ENCODE peak calls at places on chromosomes 12 and 14, in five cellular contexts. One of them, this sample, is unnamed.
A peak's percentile ranks its signal among the peaks of the same experiment; 100 is the strongest.

GRCh38 chr12:1732914-1733313 is 42.0 kb downstream of the ADIPOR2 start:
- DNase-seq in NCI-H510A: no peak
- DNase-seq in activated CD4-positive, alpha-beta T cell treated with anti-CD3 and anti-CD28 coated beads, Interleukin-2, amount 10 ng/mL, durations not matched to agents 7 days and 5 days: no peak
- DNase-seq in NCI-H1436: no peak
- DNase-seq in stimulated activated CD4-positive, alpha-beta T cell treated with anti-CD3 and anti-CD28 coated beads, Interleukin-1b, Interleukin-23, amount 100 ng/mL, for 24 hours: no peak
- DNase-seq in this sample: no peak

GRCh38 chr14:70726651-70727375 is 82.5 kb downstream of the MAP3K9 start:
- DNase-seq in NCI-H510A: no peak
- DNase-seq in activated CD4-positive, alpha-beta T cell treated with anti-CD3 and anti-CD28 coated beads, Interleukin-2, amount 10 ng/mL, durations not matched to agents 7 days and 5 days: no peak
- DNase-seq in NCI-H1436: no peak
- DNase-seq in stimulated activated CD4-positive, alpha-beta T cell treated with anti-CD3 and anti-CD28 coated beads, Interleukin-1b, Interleukin-23, amount 100 ng/mL, for 24 hours: no peak
- DNase-seq in this sample: no peak

GRCh38 chr12:533718-534117 is 74.0 kb downstream of the B4GALNT3 start:
- DNase-seq in NCI-H510A: no peak
- DNase-seq in activated CD4-positive, alpha-beta T cell treated with anti-CD3 and anti-CD28 coated beads, Interleukin-2, amount 10 ng/mL, durations not matched to agents 7 days and 5 days: no peak
- DNase-seq in NCI-H1436: no peak
- DNase-seq in stimulated activated CD4-positive, alpha-beta T cell treated with anti-CD3 and anti-CD28 coated beads, Interleukin-1b, Interleukin-23, amount 100 ng/mL, for 24 hours: no peak
- DNase-seq in this sample: no peak

GRCh38 chr12:105623337-105623736 is 292.8 kb downstream of the C12orf75 start:
- DNase-seq in NCI-H510A: no peak
- DNase-seq in activated CD4-positive, alpha-beta T cell treated with anti-CD3 and anti-CD28 coated beads, Interleukin-2, amount 10 ng/mL, durations not matched to agents 7 days and 5 days: no peak
- DNase-seq in NCI-H1436: no peak
- DNase-seq in stimulated activated CD4-positive, alpha-beta T cell treated with anti-CD3 and anti-CD28 coated beads, Interleukin-1b, Interleukin-23, amount 100 ng/mL, for 24 hours: no peak
- DNase-seq in this sample: no peak

GRCh38 chr12:52870361-52871290 is 21.8 kb upstream of the KRT78 start:
- DNase-seq in NCI-H510A: no peak
- DNase-seq in activated CD4-positive, alpha-beta T cell treated with anti-CD3 and anti-CD28 coated beads, Interleukin-2, amount 10 ng/mL, durations not matched to agents 7 days and 5 days: peak; percentile 81
- DNase-seq in NCI-H1436: peak; percentile 57
- DNase-seq in stimulated activated CD4-positive, alpha-beta T cell treated with anti-CD3 and anti-CD28 coated beads, Interleukin-1b, Interleukin-23, amount 100 ng/mL, for 24 hours: peak; percentile 51
- DNase-seq in this sample: peak; percentile 90

GRCh38 chr14:106837870-106838269 is 1311.5 kb downstream of the TMEM121 start:
- DNase-seq in NCI-H510A: peak; percentile 36
- DNase-seq in activated CD4-positive, alpha-beta T cell treated with anti-CD3 and anti-CD28 coated beads, Interleukin-2, amount 10 ng/mL, durations not matched to agents 7 days and 5 days: no peak
- DNase-seq in NCI-H1436: no peak
- DNase-seq in stimulated activated CD4-positive, alpha-beta T cell treated with anti-CD3 and anti-CD28 coated beads, Interleukin-1b, Interleukin-23, amount 100 ng/mL, for 24 hours: no peak
- DNase-seq in this sample: no peak

GRCh38 chr12:113903381-113903863 is 62.7 kb downstream of the RBM19 start:
- DNase-seq in NCI-H510A: no peak
- DNase-seq in activated CD4-positive, alpha-beta T cell treated with anti-CD3 and anti-CD28 coated beads, Interleukin-2, amount 10 ng/mL, durations not matched to agents 7 days and 5 days: no peak
- DNase-seq in NCI-H1436: no peak
- DNase-seq in stimulated activated CD4-positive, alpha-beta T cell treated with anti-CD3 and anti-CD28 coated beads, Interleukin-1b, Interleukin-23, amount 100 ng/mL, for 24 hours: no peak
- DNase-seq in this sample: no peak

GRCh38 chr12:18496156-18496555 is 234.8 kb downstream of the PIK3C2G start:
- DNase-seq in NCI-H510A: no peak
- DNase-seq in activated CD4-positive, alpha-beta T cell treated with anti-CD3 and anti-CD28 coated beads, Interleukin-2, amount 10 ng/mL, durations not matched to agents 7 days and 5 days: no peak
- DNase-seq in NCI-H1436: no peak
- DNase-seq in stimulated activated CD4-positive, alpha-beta T cell treated with anti-CD3 and anti-CD28 coated beads, Interleukin-1b, Interleukin-23, amount 100 ng/mL, for 24 hours: no peak
- DNase-seq in this sample: no peak

GRCh38 chr12:120438495-120439198 is 734 bp downstream of the COX6A1 start:
- DNase-seq in NCI-H510A: no peak
- DNase-seq in activated CD4-positive, alpha-beta T cell treated with anti-CD3 and anti-CD28 coated beads, Interleukin-2, amount 10 ng/mL, durations not matched to agents 7 days and 5 days: no peak
- DNase-seq in NCI-H1436: no peak
- DNase-seq in stimulated activated CD4-positive, alpha-beta T cell treated with anti-CD3 and anti-CD28 coated beads, Interleukin-1b, Interleukin-23, amount 100 ng/mL, for 24 hours: no peak
- DNase-seq in this sample: no peak

GRCh38 chr12:56261503-56262230 is 3.5 kb upstream of the ANKRD52 start:
- DNase-seq in NCI-H510A: no peak
- DNase-seq in activated CD4-positive, alpha-beta T cell treated with anti-CD3 and anti-CD28 coated beads, Interleukin-2, amount 10 ng/mL, durations not matched to agents 7 days and 5 days: no peak
- DNase-seq in NCI-H1436: no peak
- DNase-seq in stimulated activated CD4-positive, alpha-beta T cell treated with anti-CD3 and anti-CD28 coated beads, Interleukin-1b, Interleukin-23, amount 100 ng/mL, for 24 hours: no peak
- DNase-seq in this sample: no peak

GRCh38 chr12:212799-213526 is 994 bp downstream of the SLC6A12 start:
- DNase-seq in NCI-H510A: no peak
- DNase-seq in activated CD4-positive, alpha-beta T cell treated with anti-CD3 and anti-CD28 coated beads, Interleukin-2, amount 10 ng/mL, durations not matched to agents 7 days and 5 days: no peak
- DNase-seq in NCI-H1436: no peak
- DNase-seq in stimulated activated CD4-positive, alpha-beta T cell treated with anti-CD3 and anti-CD28 coated beads, Interleukin-1b, Interleukin-23, amount 100 ng/mL, for 24 hours: no peak
- DNase-seq in this sample: no peak

GRCh38 chr12:50933459-50934124 is 18.8 kb upstream of the HIGD1C start:
- DNase-seq in NCI-H510A: no peak
- DNase-seq in activated CD4-positive, alpha-beta T cell treated with anti-CD3 and anti-CD28 coated beads, Interleukin-2, amount 10 ng/mL, durations not matched to agents 7 days and 5 days: no peak
- DNase-seq in NCI-H1436: no peak
- DNase-seq in stimulated activated CD4-positive, alpha-beta T cell treated with anti-CD3 and anti-CD28 coated beads, Interleukin-1b, Interleukin-23, amount 100 ng/mL, for 24 hours: no peak
- DNase-seq in this sample: no peak

GRCh38 chr12:68479832-68480291 is 130.8 kb upstream of the RAP1B start:
- DNase-seq in NCI-H510A: no peak
- DNase-seq in activated CD4-positive, alpha-beta T cell treated with anti-CD3 and anti-CD28 coated beads, Interleukin-2, amount 10 ng/mL, durations not matched to agents 7 days and 5 days: no peak
- DNase-seq in NCI-H1436: no peak
- DNase-seq in stimulated activated CD4-positive, alpha-beta T cell treated with anti-CD3 and anti-CD28 coated beads, Interleukin-1b, Interleukin-23, amount 100 ng/mL, for 24 hours: no peak
- DNase-seq in this sample: no peak

GRCh38 chr14:54935958-54936357 is 33.3 kb upstream of the GCH1 start:
- DNase-seq in NCI-H510A: no peak
- DNase-seq in activated CD4-positive, alpha-beta T cell treated with anti-CD3 and anti-CD28 coated beads, Interleukin-2, amount 10 ng/mL, durations not matched to agents 7 days and 5 days: no peak
- DNase-seq in NCI-H1436: no peak
- DNase-seq in stimulated activated CD4-positive, alpha-beta T cell treated with anti-CD3 and anti-CD28 coated beads, Interleukin-1b, Interleukin-23, amount 100 ng/mL, for 24 hours: no peak
- DNase-seq in this sample: no peak

GRCh38 chr14:75543786-75544185 is 21.5 kb downstream of the BATF start:
- DNase-seq in NCI-H510A: no peak
- DNase-seq in activated CD4-positive, alpha-beta T cell treated with anti-CD3 and anti-CD28 coated beads, Interleukin-2, amount 10 ng/mL, durations not matched to agents 7 days and 5 days: no peak
- DNase-seq in NCI-H1436: no peak
- DNase-seq in stimulated activated CD4-positive, alpha-beta T cell treated with anti-CD3 and anti-CD28 coated beads, Interleukin-1b, Interleukin-23, amount 100 ng/mL, for 24 hours: no peak
- DNase-seq in this sample: no peak

GRCh38 chr12:48863296-48863695 is 2.4 kb downstream of the RND1 start:
- DNase-seq in NCI-H510A: no peak
- DNase-seq in activated CD4-positive, alpha-beta T cell treated with anti-CD3 and anti-CD28 coated beads, Interleukin-2, amount 10 ng/mL, durations not matched to agents 7 days and 5 days: no peak
- DNase-seq in NCI-H1436: no peak
- DNase-seq in stimulated activated CD4-positive, alpha-beta T cell treated with anti-CD3 and anti-CD28 coated beads, Interleukin-1b, Interleukin-23, amount 100 ng/mL, for 24 hours: no peak
- DNase-seq in this sample: no peak

GRCh38 chr14:51917186-51917585 is 56.8 kb downstream of the GNG2 start:
- DNase-seq in NCI-H510A: no peak
- DNase-seq in activated CD4-positive, alpha-beta T cell treated with anti-CD3 and anti-CD28 coated beads, Interleukin-2, amount 10 ng/mL, durations not matched to agents 7 days and 5 days: no peak
- DNase-seq in NCI-H1436: no peak
- DNase-seq in stimulated activated CD4-positive, alpha-beta T cell treated with anti-CD3 and anti-CD28 coated beads, Interleukin-1b, Interleukin-23, amount 100 ng/mL, for 24 hours: no peak
- DNase-seq in this sample: no peak

GRCh38 chr12:51442324-51442723 is 17.7 kb downstream of the SLC4A8 start:
- DNase-seq in NCI-H510A: no peak
- DNase-seq in activated CD4-positive, alpha-beta T cell treated with anti-CD3 and anti-CD28 coated beads, Interleukin-2, amount 10 ng/mL, durations not matched to agents 7 days and 5 days: no peak
- DNase-seq in NCI-H1436: no peak
- DNase-seq in stimulated activated CD4-positive, alpha-beta T cell treated with anti-CD3 and anti-CD28 coated beads, Interleukin-1b, Interleukin-23, amount 100 ng/mL, for 24 hours: no peak
- DNase-seq in this sample: no peak

GRCh38 chr14:77109656-77110055 is 11.6 kb downstream of the CIPC start:
- DNase-seq in NCI-H510A: no peak
- DNase-seq in activated CD4-positive, alpha-beta T cell treated with anti-CD3 and anti-CD28 coated beads, Interleukin-2, amount 10 ng/mL, durations not matched to agents 7 days and 5 days: no peak
- DNase-seq in NCI-H1436: no peak
- DNase-seq in stimulated activated CD4-positive, alpha-beta T cell treated with anti-CD3 and anti-CD28 coated beads, Interleukin-1b, Interleukin-23, amount 100 ng/mL, for 24 hours: no peak
- DNase-seq in this sample: no peak

GRCh38 chr12:94879542-94879941 is 124.0 kb downstream of the NDUFA12 start:
- DNase-seq in NCI-H510A: no peak
- DNase-seq in activated CD4-positive, alpha-beta T cell treated with anti-CD3 and anti-CD28 coated beads, Interleukin-2, amount 10 ng/mL, durations not matched to agents 7 days and 5 days: peak; percentile 49
- DNase-seq in NCI-H1436: no peak
- DNase-seq in stimulated activated CD4-positive, alpha-beta T cell treated with anti-CD3 and anti-CD28 coated beads, Interleukin-1b, Interleukin-23, amount 100 ng/mL, for 24 hours: no peak
- DNase-seq in this sample: no peak

This sample was measured in activated effector memory CD4-positive, alpha-beta T cell treated with anti-CD3 and anti-CD28 coated beads, Interleukin-2, amount 50 U/mL, for 16 hours.